ENCODE peak calls at places on chromosomes 13 and 19, in four cellular contexts. Q is breast epithelium, W is tibial nerve, Y is kidney. U is an unnamed sample.
A peak's percentile ranks its signal among the peaks of the same experiment; 100 is the strongest.

GRCh38 chr19:5567360-5567970 is at the start of gene TINCR:
- DNase-seq in Q (no peak), W (no peak), Y (no peak), U (no peak)

GRCh38 chr19:39307822-39308530 is 11.8 kb downstream of the IFNL1 start:
- DNase-seq in Q (no peak), W (no peak), Y (peak; percentile 72), U (no peak)

GRCh38 chr13:30787747-30788535 is 52.6 kb downstream of the ALOX5AP start:
- DNase-seq in Q (no peak), W (no peak), Y (no peak), U (no peak)

GRCh38 chr19:55158848-55159793 is 1.6 kb upstream of the TNNI3 start:
- DNase-seq in Q (no peak), W (no peak), Y (no peak), U (peak; percentile 70)

GRCh38 chr13:32200741-32201140 is 114.4 kb downstream of the ZAR1L start:
- DNase-seq in Q (no peak), W (no peak), Y (no peak), U (no peak)

GRCh38 chr13:110123041-110123809 is 183.7 kb downstream of the COL4A1 start:
- DNase-seq in Q (no peak), W (no peak), Y (no peak), U (no peak)

GRCh38 chr19:52897149-52897935 is at the start of gene ZNF320:
- DNase-seq in Q (peak; percentile 97), W (peak; percentile 97), Y (peak; percentile 98), U (peak; percentile 97)

GRCh38 chr19:14433454-14434156 is 499 bp downstream of the PKN1 start:
- DNase-seq in Q (no peak), W (no peak), Y (peak; percentile 85), U (no peak)

GRCh38 chr19:39915101-39915847 is 19.2 kb downstream of the FCGBP start:
- DNase-seq in Q (no peak), W (no peak), Y (peak; percentile 73), U (no peak)

GRCh38 chr19:17183858-17184271 is 31.3 kb upstream of the USE1 start:
- DNase-seq in Q (no peak), W (no peak), Y (no peak), U (no peak)

GRCh38 chr19:13978306-13978705 is 26.0 kb downstream of the DCAF15 start:
- DNase-seq in Q (peak; percentile 69), W (peak; percentile 71), Y (peak; percentile 92), U (peak; percentile 77)

GRCh38 chr19:3284759-3285646 is 60.5 kb downstream of the CELF5 start:
- DNase-seq in Q (peak; percentile 93), W (no peak), Y (peak; percentile 93), U (peak; percentile 47)

GRCh38 chr19:30692517-30692870 is 320.3 kb downstream of the ZNF536 start:
- DNase-seq in Q (no peak), W (no peak), Y (no peak), U (no peak)

GRCh38 chr13:80341771-80342271 is 895 bp upstream of the SPRY2 start:
- DNase-seq in Q (no peak), W (no peak), Y (no peak), U (peak; percentile 68)

GRCh38 chr19:48346161-48346560 is 17.6 kb downstream of the TMEM143 start:
- DNase-seq in Q (no peak), W (no peak), Y (no peak), U (no peak)

GRCh38 chr19:6996810-6997209 is 24.4 kb downstream of the MBD3L2B start:
- DNase-seq in Q (no peak), W (no peak), Y (no peak), U (no peak)
- H3K4me1 ChIP-seq in Q (no peaks in the 10 kb centered on the region), W (no peaks in the 10 kb centered on the region), Y (no peaks in the 10 kb centered on the region), U (no peaks in the 10 kb centered on the region)

GRCh38 chr13:40363653-40364052 is 302.8 kb downstream of the FOXO1 start:
- DNase-seq in Q (no peak), W (no peak), Y (no peak), U (no peak)
- H3K4me3 ChIP-seq in Q (no peak overlapping the region), W (no peak overlapping the region), Y (no peak overlapping the region), U (no peak overlapping the region)

GRCh38 chr13:46555722-46556121 is 2.8 kb downstream of the LRCH1 start:
- DNase-seq in Q (no peak), W (no peak), Y (no peak), U (no peak)
- TF ChIP-seq CTCF in Q (no peak), W (no peak), Y (no peak), U (no peak)

GRCh38 chr19:41897820-41898219 is 14.8 kb downstream of the ARHGEF1 start:
- DNase-seq in Q (no peak), W (no peak), Y (no peak), U (no peak)
- H3K4me1 ChIP-seq in Q (no peaks in the 10 kb centered on the region), W (no peaks in the 10 kb centered on the region), Y (no peaks in the 10 kb centered on the region), U (no peaks in the 10 kb centered on the region)

GRCh38 chr13:70630247-70630646 is 522.0 kb upstream of the KLHL1 start:
- DNase-seq in Q (no peak), W (no peak), Y (no peak), U (no peak)

GRCh38 chr13:70634893-70635292 is 526.6 kb upstream of the KLHL1 start:
- DNase-seq in Q (no peak), W (no peak), Y (no peak), U (no peak)
- H3K4me3 ChIP-seq in Q (no peak overlapping the region), W (no peak overlapping the region), Y (no peak overlapping the region), U (no peak overlapping the region)

DNA sequence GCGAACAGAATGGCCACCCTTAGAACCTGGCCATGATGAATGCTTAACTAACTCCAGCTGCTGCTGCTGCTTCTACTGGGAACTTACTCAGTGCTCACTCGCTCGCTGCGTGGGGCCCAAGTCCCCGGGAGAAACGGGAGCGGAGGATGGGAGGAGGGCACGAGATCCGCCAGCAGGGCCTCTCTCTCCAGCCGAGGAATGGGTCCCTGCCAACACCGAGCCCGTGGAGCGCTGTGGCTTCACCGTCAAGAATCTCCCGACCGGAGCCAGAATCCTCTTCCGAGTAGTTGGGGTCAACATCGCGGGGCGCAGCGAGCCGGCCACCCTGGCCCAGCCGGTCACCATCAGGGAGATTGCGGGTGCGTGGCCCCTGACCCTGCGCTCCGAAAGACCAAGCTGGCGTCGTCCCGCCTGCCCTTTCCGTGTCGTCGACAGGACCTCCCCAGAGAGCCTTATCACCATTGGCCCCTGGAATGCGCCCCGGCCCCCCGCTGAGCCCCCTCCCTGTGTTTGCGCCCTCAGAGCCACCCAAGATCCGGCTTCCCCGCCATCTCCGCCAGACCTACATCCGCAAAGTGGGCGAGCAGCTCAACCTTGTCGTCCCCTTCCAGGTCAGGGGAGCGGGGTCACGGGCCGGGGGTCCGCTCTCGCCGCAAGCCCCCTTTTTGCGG is 17.8 kb upstream of the EMC10 start:
- DNase-seq in Q (no peak), W (no peak), Y (no peak), U (peak; percentile 37)
- TF ChIP-seq CTCF in Q (no peak), W (no peak), Y (no peak), U (no peak)

GRCh38 chr19:18301718-18302111 is 20.3 kb upstream of the JUND start:
- DNase-seq in Q (no peak), W (no peak), Y (no peak), U (no peak)
- H3K4me1 ChIP-seq in Q (peaks cover 6% of the 10 kb centered on the region), W (peaks cover 4% of the 10 kb centered on the region), Y (peaks cover 30% of the 10 kb centered on the region), U (peaks cover 21% of the 10 kb centered on the region)

DNA sequence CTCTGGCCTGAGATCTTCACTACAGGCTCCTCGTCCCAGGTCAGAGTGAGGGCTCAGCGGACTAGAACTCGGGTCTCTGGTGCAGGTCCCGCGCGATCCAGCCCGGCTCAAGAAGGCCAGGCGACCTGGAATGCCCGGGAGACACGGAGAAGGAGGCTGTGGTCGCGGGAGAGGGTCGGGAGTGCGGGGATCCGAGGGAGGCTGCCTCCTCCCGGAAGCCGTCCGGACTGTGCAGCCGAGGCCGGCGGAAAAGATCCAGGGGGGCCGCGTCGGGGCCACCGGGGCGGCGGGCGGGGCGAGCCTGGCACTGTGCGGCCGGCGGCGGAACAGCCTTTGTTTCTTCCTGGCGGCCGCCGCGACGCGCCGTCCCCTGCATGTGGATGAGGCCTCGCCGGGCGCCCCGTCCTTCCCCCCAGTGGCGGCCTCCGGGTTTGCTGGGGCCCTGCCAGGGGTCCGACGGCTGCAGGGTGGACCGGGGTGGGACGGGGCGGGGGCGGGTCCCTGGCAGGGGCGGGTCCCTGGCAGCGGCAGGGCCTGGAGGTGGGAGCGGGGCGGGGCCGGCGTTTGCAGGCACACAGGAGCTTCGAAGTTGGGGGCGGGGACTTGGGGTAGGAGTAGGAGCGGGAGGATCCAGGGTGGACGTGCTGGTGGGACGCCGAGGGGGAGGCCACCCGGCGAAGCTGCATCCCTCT is 1.0 kb upstream of the SLC7A10 start:
- DNase-seq in Q (no peak), W (no peak), Y (no peak), U (no peak)
- H3K4me3 ChIP-seq in Q (no peak overlapping the region), W (no peak overlapping the region), Y (no peak overlapping the region), U (no peak overlapping the region)

GRCh38 chr13:28796938-28797257 is 23.2 kb upstream of the MTUS2 start:
- DNase-seq in Q (no peak), W (no peak), Y (no peak), U (no peak)
- TF ChIP-seq CTCF in Q (no peak), W (no peak), Y (no peak), U (no peak)

GRCh38 chr19:1098177-1099051 is 3.2 kb upstream of the POLR2E start:
- DNase-seq in Q (no peak), W (no peak), Y (no peak), U (peak; percentile 44)
- H3K4me1 ChIP-seq in Q (peaks cover 42% of the 10 kb centered on the region), W (no peaks in the 10 kb centered on the region), Y (peaks cover 46% of the 10 kb centered on the region), U (peaks cover 22% of the 10 kb centered on the region)